ENCODE peak calls at places on chromosomes 12 and 14, in six cellular contexts. B, W, A, I, V and X are unnamed samples.

GRCh38 chr14:88551936-88552565 is 2.8 kb downstream of the PTPN21 start:
- DNase-seq in A (no peak), I (peak), V (no peak), B (peak), W (no peak), X (no peak)

GRCh38 chr12:124685689-124685993 is 118.2 kb upstream of the NCOR2 start:
- DNase-seq in I (peak), B (no peak), W (no peak), V (no peak), A (no peak), X (no peak)

GRCh38 chr12:32508626-32509025 is 109.3 kb downstream of the FGD4 start:
- DNase-seq in I (no peak), B (no peak), V (no peak), W (no peak), A (no peak), X (no peak)

GRCh38 chr14:21300892-21301291 is 21.0 kb downstream of the RPGRIP1 start:
- DNase-seq in V (no peak), W (no peak), B (no peak), A (no peak), I (no peak), X (no peak)

GRCh38 chr14:104139460-104140212 is 1.2 kb downstream of the KIF26A start:
- DNase-seq in I (no peak), W (no peak), A (no peak), B (peak), V (no peak), X (no peak)

GRCh38 chr12:807041-807717 is 54.8 kb downstream of the WNK1 start:
- DNase-seq in V (no peak), B (no peak), A (no peak), I (no peak), W (no peak), X (no peak)

GRCh38 chr12:82964446-82964845 is 277.7 kb downstream of the TMTC2 start:
- DNase-seq in B (no peak), A (no peak), I (no peak), W (no peak), V (no peak), X (no peak)

GRCh38 chr14:35368583-35368982 is 36.0 kb downstream of the NFKBIA start:
- DNase-seq in V (no peak), B (no peak), W (no peak), I (peak), A (no peak), X (no peak)

GRCh38 chr14:58638231-58639205 is 756 bp downstream of the DACT1 start:
- DNase-seq in A (no peak), V (no peak), I (peak), W (no peak), B (peak), X (no peak)

GRCh38 chr12:55720894-55721444 is 776 bp downstream of the RDH5 start:
- DNase-seq in W (peak), I (peak), A (no peak), V (peak), B (no peak), X (no peak)

GRCh38 chr14:60657609-60657983 is 8.3 kb upstream of the SIX1 start:
- DNase-seq in B (no peak), A (no peak), W (no peak), V (no peak), I (no peak), X (no peak)

GRCh38 chr14:35932659-35933159 is 106.6 kb downstream of the BRMS1L start:
- DNase-seq in A (no peak), W (no peak), B (no peak), V (no peak), I (no peak), X (no peak)

GRCh38 chr14:79265366-79265765 is 945.9 kb downstream of the DIO2 start:
- DNase-seq in I (no peak), V (no peak), A (no peak), B (no peak), W (no peak), X (no peak)

GRCh38 chr14:100904307-100905019 is 941 bp upstream of the RTL1 start:
- DNase-seq in A (no peak), V (no peak), W (no peak), B (peak), I (no peak), X (no peak)

GRCh38 chr12:62484234-62484633 is 17.6 kb downstream of the MON2 start:
- DNase-seq in A (no peak), B (no peak), W (no peak), V (no peak), I (no peak), X (no peak)

GRCh38 chr14:103734081-103734888 is 18.7 kb downstream of the ZFYVE21 start:
- DNase-seq in V (no peak), B (no peak), W (no peak), A (no peak), I (no peak), X (no peak)

GRCh38 chr12:11756523-11756922 is 107.0 kb downstream of the ETV6 start:
- DNase-seq in I (no peak), A (no peak), W (no peak), B (no peak), V (no peak), X (no peak)

GRCh38 chr12:94705656-94706055 is 55.3 kb upstream of the TMCC3 start:
- DNase-seq in B (no peak), V (no peak), I (no peak), W (no peak), A (no peak), X (no peak)

GRCh38 chr12:10722502-10722904 is 620 bp downstream of the YBX3 start:
- DNase-seq in W (peak), B (peak), I (peak), A (no peak), V (no peak), X (no peak)

GRCh38 chr14:101717663-101718490 is 43.6 kb upstream of the PPP2R5C start:
- DNase-seq in B (no peak), I (no peak), V (no peak), W (no peak), A (no peak), X (no peak)

GRCh38 chr14:26596722-26597030 is 1.2 kb downstream of the NOVA1 start:
- DNase-seq in W (no peak), V (no peak), A (no peak), I (peak), B (peak), X (no peak)

GRCh38 chr14:91078095-91078737 is 17.8 kb upstream of the RPS6KA5 start:
- DNase-seq in W (no peak), V (no peak), I (no peak), B (no peak), A (no peak), X (no peak)

GRCh38 chr14:31943861-31944255 is 133.2 kb upstream of the ARHGAP5 start:
- DNase-seq in V (no peak), W (no peak), A (no peak), B (no peak), I (no peak), X (no peak)

GRCh38 chr12:74641694-74642093 is 104.1 kb downstream of the ATXN7L3B start:
- DNase-seq in V (no peak), I (no peak), B (no peak), W (no peak), A (no peak), X (no peak)

GRCh38 chr12:49052451-49053208 is 8.0 kb downstream of the KMT2D start:
- DNase-seq in B (peak), I (no peak), A (no peak), V (no peak), W (no peak), X (no peak)

GRCh38 chr14:57725399-57726077 is 140.4 kb downstream of the SLC35F4 start:
- DNase-seq in B (no peak), I (peak), A (peak), W (no peak), V (peak), X (no peak)

GRCh38 chr14:83559721-83560120 is 1970.2 kb upstream of the FLRT2 start:
- DNase-seq in I (no peak), B (no peak), A (no peak), W (peak), V (no peak), X (no peak)

GRCh38 chr14:65297744-65298143 is 114.8 kb upstream of the FUT8 start:
- DNase-seq in B (no peak), V (no peak), W (no peak), A (no peak), I (no peak), X (no peak)

GRCh38 chr14:59215353-59215752 is 26.9 kb downstream of the DAAM1 start:
- DNase-seq in I (peak), A (no peak), V (no peak), B (peak), W (peak), X (no peak)

GRCh38 chr12:4107911-4108697 is 165.5 kb upstream of the CCND2 start:
- DNase-seq in V (no peak), W (no peak), A (no peak), I (no peak), B (no peak), X (no peak)

GRCh38 chr12:10521555-10521954 is 15.9 kb downstream of the EIF2S3B start:
- DNase-seq in B (no peak), I (no peak), A (no peak), W (no peak), V (no peak), X (no peak)

DNA sequence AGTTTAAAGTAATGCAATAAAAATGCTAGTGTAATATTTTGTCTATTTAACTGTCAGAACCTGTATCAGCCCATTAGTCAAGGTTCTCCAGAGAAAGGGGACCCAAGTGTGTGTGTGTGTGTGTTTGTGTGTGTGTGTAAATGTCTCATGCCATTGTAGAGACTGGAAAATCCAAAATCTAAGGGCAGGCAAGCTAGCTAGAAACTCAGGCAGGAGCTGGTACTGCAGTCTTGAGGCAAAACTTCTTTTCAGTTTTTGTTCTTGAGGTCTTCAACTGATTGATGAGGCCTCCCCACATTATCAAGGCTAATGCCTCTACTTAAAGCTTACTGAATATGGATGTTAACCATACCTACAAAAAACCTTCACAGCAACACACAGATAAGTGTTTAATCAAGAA is 126.7 kb downstream of the PRKD1 start:
- DNase-seq in A (no peak), B (no peak), I (no peak), W (no peak), V (no peak), X (no peak)
- TF ChIP-seq CTCF in A (no peak), B (no peak), I (peak), W (peak), V (no peak), X (no peak)

GRCh38 chr14:24081739-24082204 is 10.4 kb downstream of the CPNE6 start:
- DNase-seq in I (no peak), V (no peak), W (no peak), B (no peak), A (no peak), X (no peak)
- H3K4me3 ChIP-seq in I (peak), V (peak), W (peak), B (peak), A (peak), X (no peak)

GRCh38 chr12:128690641-128691040 is 133.1 kb downstream of the SLC15A4 start:
- DNase-seq in V (no peak), W (no peak), B (no peak), A (no peak), I (no peak), X (no peak)
- TF ChIP-seq CTCF in V (no peak), W (no peak), B (no peak), A (no peak), I (no peak), X (no peak)

GRCh38 chr12:119159844-119160243 is 18.9 kb upstream of the HSPB8 start:
- DNase-seq in W (no peak), B (no peak), A (no peak), V (no peak), I (no peak), X (no peak)
- H3K4me3 ChIP-seq in W (no peak), B (no peak), A (no peak), V (no peak), I (no peak), X (no peak)

GRCh38 chr12:131916306-131917138 is 12.6 kb upstream of the PUS1 start:
- DNase-seq in B (no peak), I (no peak), V (no peak), A (no peak), W (no peak), X (no peak)
- TF ChIP-seq CTCF in B (no peak), I (no peak), V (no peak), A (no peak), W (no peak), X (no peak)

GRCh38 chr12:106582264-106582591 is 576 bp upstream of the RFX4 start:
- DNase-seq in I (no peak), V (no peak), A (no peak), W (no peak), B (no peak), X (no peak)
- H3K4me3 ChIP-seq in I (no peak), V (no peak), A (no peak), W (no peak), B (no peak), X (no peak)

GRCh38 chr14:61733972-61734371 is 28.2 kb upstream of the SNAPC1 start:
- DNase-seq in I (no peak), A (no peak), B (no peak), W (no peak), V (no peak), X (no peak)

GRCh38 chr14:61726772-61727658 is 31.7 kb downstream of the HIF1A start:
- DNase-seq in I (no peak), A (no peak), W (no peak), V (no peak), B (no peak), X (no peak)

GRCh38 chr14:61736751-61737150 is 25.5 kb upstream of the SNAPC1 start:
- DNase-seq in V (no peak), W (no peak), B (no peak), A (no peak), I (no peak), X (no peak)

GRCh38 chr14:61730756-61731373 is 31.4 kb upstream of the SNAPC1 start:
- DNase-seq in V (no peak), I (no peak), A (no peak), B (no peak), W (no peak), X (no peak)
- TF ChIP-seq CTCF in V (peak), I (peak), A (no peak), B (peak), W (peak), X (no peak)

GRCh38 chr14:22572562-22573058 is 16.4 kb downstream of the DAD1 start:
- DNase-seq in A (no peak), W (no peak), V (no peak), I (peak), B (no peak), X (no peak)

GRCh38 chr14:22567437-22567836 is 21.6 kb downstream of the DAD1 start:
- DNase-seq in V (no peak), A (no peak), W (no peak), B (no peak), I (no peak), X (no peak)

GRCh38 chr14:22569106-22569748 is 19.8 kb downstream of the DAD1 start:
- DNase-seq in V (no peak), B (no peak), W (no peak), A (no peak), I (no peak), X (no peak)

GRCh38 chr14:22570132-22570949 is 18.7 kb downstream of the DAD1 start:
- DNase-seq in V (peak), B (peak), W (no peak), I (peak), A (no peak), X (no peak)

GRCh38 chr14:22569749-22570131 is 19.3 kb downstream of the DAD1 start:
- DNase-seq in A (no peak), I (no peak), W (no peak), V (no peak), B (no peak), X (no peak)
- H3K4me3 ChIP-seq in A (no peak), I (no peak), W (no peak), V (no peak), B (no peak), X (no peak)